ENCODE peak calls at places on chromosomes 12 and 14, in five cellular contexts. N is progenitor cell of endocrine pancreas, T is Right ventricle myocardium superior, A is astrocyte of the spinal cord, D is GDM1. M is an unnamed sample.

GRCh38 chr14:105333613-105334364 is 19.2 kb downstream of the PACS2 start:
- DNase-seq in N (no peak), T (peak), A (no peak), D (no peak), M (no peak)

GRCh38 chr12:42474391-42474790 is 115.2 kb downstream of the PRICKLE1 start:
- DNase-seq in N (no peak), T (no peak), A (no peak), D (no peak), M (peak)

GRCh38 chr12:120861074-120861795 is 42.9 kb downstream of the SPPL3 start:
- DNase-seq in N (no peak), T (no peak), A (no peak), D (no peak), M (peak)

GRCh38 chr12:110744176-110744575 is 1.5 kb upstream of the PPP1CC start:
- DNase-seq in N (no peak), T (no peak), A (no peak), D (no peak), M (peak)

GRCh38 chr12:7160183-7160582 is 29.3 kb upstream of the PEX5 start:
- DNase-seq in N (no peak), T (no peak), A (no peak), D (no peak), M (no peak)

GRCh38 chr12:27261866-27262265 is 17.8 kb downstream of the STK38L start:
- DNase-seq in N (no peak), T (no peak), A (peak), D (no peak), M (no peak)

GRCh38 chr12:71439613-71440392 is at the start of gene LGR5:
- DNase-seq in N (peak), T (peak), A (peak), D (no peak), M (no peak)

GRCh38 chr14:21917699-21918436 is 244.2 kb upstream of the OR4E1 start:
- DNase-seq in N (no peak), T (no peak), A (peak), D (peak), M (peak)